ENCODE peak calls at places on chromosomes 2 and 18, in six cellular contexts. One of them, this sample, is unnamed.

GRCh38 chr2:216492951-216493685 is 5.5 kb upstream of the RPL37A start:
- DNase-seq in HCT116: no peak
- DNase-seq in HepG2: no peak
- DNase-seq in GM12878: no peak
- DNase-seq in Panc1: no peak
- DNase-seq in K562: no peak
- DNase-seq in this sample: no peak

GRCh38 chr2:33153008-33153407 is 206.3 kb downstream of the LTBP1 start:
- DNase-seq in HCT116: no peak
- DNase-seq in HepG2: no peak
- DNase-seq in GM12878: no peak
- DNase-seq in Panc1: no peak
- DNase-seq in K562: no peak
- DNase-seq in this sample: no peak

GRCh38 chr18:8654482-8655451 is 45.5 kb downstream of the RAB12 start:
- DNase-seq in HCT116: no peak
- DNase-seq in HepG2: no peak
- DNase-seq in GM12878: no peak
- DNase-seq in Panc1: no peak
- DNase-seq in K562: peak
- DNase-seq in this sample: peak

GRCh38 chr18:9775172-9775571 is 67.1 kb downstream of the RAB31 start:
- DNase-seq in HCT116: no peak
- DNase-seq in HepG2: no peak
- DNase-seq in GM12878: no peak
- DNase-seq in Panc1: no peak
- DNase-seq in K562: no peak
- DNase-seq in this sample: no peak

GRCh38 chr2:126911111-126911796 is 12.6 kb downstream of the TEX51 start:
- DNase-seq in HCT116: no peak
- DNase-seq in HepG2: no peak
- DNase-seq in GM12878: no peak
- DNase-seq in Panc1: no peak
- DNase-seq in K562: no peak
- DNase-seq in this sample: no peak

GRCh38 chr18:79863946-79864725 is 66.4 kb downstream of the KCNG2 start:
- DNase-seq in HCT116: no peak
- DNase-seq in HepG2: no peak
- DNase-seq in GM12878: no peak
- DNase-seq in Panc1: no peak
- DNase-seq in K562: no peak
- DNase-seq in this sample: no peak

GRCh38 chr2:101036562-101036961 is 34.5 kb downstream of the RPL31 start:
- DNase-seq in HCT116: no peak
- DNase-seq in HepG2: peak
- DNase-seq in GM12878: no peak
- DNase-seq in Panc1: no peak
- DNase-seq in K562: peak
- DNase-seq in this sample: peak

GRCh38 chr2:118723394-118723793 is 124.1 kb downstream of the EN1 start:
- DNase-seq in HCT116: no peak
- DNase-seq in HepG2: no peak
- DNase-seq in GM12878: no peak
- DNase-seq in Panc1: no peak
- DNase-seq in K562: no peak
- DNase-seq in this sample: no peak

GRCh38 chr18:8601277-8602032 is 7.8 kb upstream of the RAB12 start:
- DNase-seq in HCT116: no peak
- DNase-seq in HepG2: no peak
- DNase-seq in GM12878: peak
- DNase-seq in Panc1: no peak
- DNase-seq in K562: no peak
- DNase-seq in this sample: no peak

GRCh38 chr2:42229949-42230348 is 60.8 kb downstream of the EML4 start:
- DNase-seq in HCT116: no peak
- DNase-seq in HepG2: no peak
- DNase-seq in GM12878: no peak
- DNase-seq in Panc1: no peak
- DNase-seq in K562: no peak
- DNase-seq in this sample: no peak

GRCh38 chr18:61085751-61086150 is 247.5 kb upstream of the CDH20 start:
- DNase-seq in HCT116: no peak
- DNase-seq in HepG2: no peak
- DNase-seq in GM12878: no peak
- DNase-seq in Panc1: no peak
- DNase-seq in K562: no peak
- DNase-seq in this sample: no peak

GRCh38 chr2:232571026-232571474 is 20.6 kb downstream of the EIF4E2 start:
- DNase-seq in HCT116: no peak
- DNase-seq in HepG2: no peak
- DNase-seq in GM12878: no peak
- DNase-seq in Panc1: no peak
- DNase-seq in K562: no peak
- DNase-seq in this sample: no peak

GRCh38 chr18:49024408-49024807 is 73.6 kb upstream of the SMAD7 start:
- DNase-seq in HCT116: no peak
- DNase-seq in HepG2: no peak
- DNase-seq in GM12878: no peak
- DNase-seq in Panc1: no peak
- DNase-seq in K562: no peak
- DNase-seq in this sample: no peak

GRCh38 chr2:74515271-74516069 is 1.2 kb downstream of the TLX2 start:
- DNase-seq in HCT116: no peak
- DNase-seq in HepG2: no peak
- DNase-seq in GM12878: no peak
- DNase-seq in Panc1: no peak
- DNase-seq in K562: no peak
- DNase-seq in this sample: peak

GRCh38 chr2:57821085-57821484 is 225.5 kb upstream of the VRK2 start:
- DNase-seq in HCT116: no peak
- DNase-seq in HepG2: no peak
- DNase-seq in GM12878: no peak
- DNase-seq in Panc1: no peak
- DNase-seq in K562: no peak
- DNase-seq in this sample: no peak

GRCh38 chr2:218010838-218011616 is 8.2 kb upstream of the TNS1 start:
- DNase-seq in HCT116: no peak
- DNase-seq in HepG2: no peak
- DNase-seq in GM12878: no peak
- DNase-seq in Panc1: no peak
- DNase-seq in K562: no peak
- DNase-seq in this sample: peak

GRCh38 chr2:61220768-61221167 is 58.8 kb downstream of the C2orf74 start:
- DNase-seq in HCT116: no peak
- DNase-seq in HepG2: no peak
- DNase-seq in GM12878: no peak
- DNase-seq in Panc1: no peak
- DNase-seq in K562: no peak
- DNase-seq in this sample: no peak

GRCh38 chr2:150214626-150215025 is 272.8 kb downstream of the RND3 start:
- DNase-seq in HCT116: no peak
- DNase-seq in HepG2: peak
- DNase-seq in GM12878: no peak
- DNase-seq in Panc1: no peak
- DNase-seq in K562: no peak
- DNase-seq in this sample: no peak

GRCh38 chr2:149020432-149020851 is 18.1 kb upstream of the LYPD6B start:
- DNase-seq in HCT116: no peak
- DNase-seq in HepG2: peak
- DNase-seq in GM12878: peak
- DNase-seq in Panc1: no peak
- DNase-seq in K562: no peak
- DNase-seq in this sample: no peak
- TF ChIP-seq SIN3A in HCT116: no peak
- TF ChIP-seq SIN3A in HepG2: no peak
- TF ChIP-seq SIN3A in GM12878: no peak
- TF ChIP-seq SIN3A in Panc1: no peak
- TF ChIP-seq SIN3A in K562: no peak
- TF ChIP-seq SIN3A in this sample: no peak

DNA sequence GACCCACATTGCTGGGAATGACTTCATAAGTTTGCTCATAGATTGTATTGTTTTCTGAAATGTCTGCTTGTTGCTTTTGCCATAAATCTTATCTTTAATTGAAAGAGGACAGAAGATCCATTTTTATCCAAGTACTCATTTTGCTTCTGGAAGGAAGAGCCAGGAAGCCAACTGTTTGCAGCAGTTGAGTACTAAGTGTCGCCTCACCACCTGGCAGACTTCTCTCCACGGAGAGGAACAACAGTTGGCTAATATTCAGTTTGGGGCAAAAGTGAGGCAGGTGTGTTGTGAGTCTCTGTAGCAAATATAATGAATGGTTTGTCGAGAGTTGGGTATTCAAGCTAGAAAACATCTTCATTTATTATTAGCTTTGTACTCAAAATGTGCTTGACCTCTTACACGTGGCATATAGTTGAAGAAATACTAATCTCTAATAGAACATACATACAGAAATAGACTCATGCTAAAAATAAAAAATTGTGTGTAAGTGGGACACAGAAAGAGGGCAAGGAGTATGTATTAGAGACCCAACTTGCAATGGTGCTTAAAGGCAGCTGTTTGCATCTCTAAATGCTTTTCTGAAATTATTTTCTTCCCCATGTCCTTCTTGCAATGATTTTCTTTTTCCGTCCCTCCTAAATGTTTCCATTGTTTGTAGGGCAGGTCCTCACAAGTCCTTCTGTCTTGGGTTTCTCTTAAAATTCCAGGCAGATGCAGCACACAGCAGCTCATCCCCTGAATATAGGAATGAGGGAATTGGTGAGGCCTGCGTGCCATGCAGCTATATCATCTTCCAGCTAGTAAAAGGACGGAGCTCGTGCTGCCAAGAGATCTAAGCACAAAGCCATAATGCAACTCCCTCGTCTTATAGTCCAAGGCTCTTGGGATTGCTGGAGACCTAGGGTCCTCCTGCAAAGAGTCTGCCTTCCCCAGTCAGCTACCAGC is 44.8 kb upstream of the MAP3K20 start:
- DNase-seq in HCT116: no peak
- DNase-seq in HepG2: no peak
- DNase-seq in GM12878: no peak
- DNase-seq in Panc1: no peak
- DNase-seq in K562: no peak
- DNase-seq in this sample: no peak
- H3K27ac ChIP-seq in HCT116: no peak
- H3K27ac ChIP-seq in HepG2: no peak
- H3K27ac ChIP-seq in GM12878: no peak
- H3K27ac ChIP-seq in Panc1: peak
- H3K27ac ChIP-seq in K562: no peak
- H3K27ac ChIP-seq in this sample: no peak

GRCh38 chr2:234919711-234920110 is 32.1 kb upstream of the SH3BP4 start:
- DNase-seq in HCT116: no peak
- DNase-seq in HepG2: no peak
- DNase-seq in GM12878: no peak
- DNase-seq in Panc1: no peak
- DNase-seq in K562: no peak
- DNase-seq in this sample: no peak
- TF ChIP-seq REST in HCT116: no peak
- TF ChIP-seq REST in HepG2: no peak
- TF ChIP-seq REST in GM12878: no peak
- TF ChIP-seq REST in Panc1: no peak
- TF ChIP-seq REST in K562: no peak
- TF ChIP-seq REST in this sample: no peak

DNA sequence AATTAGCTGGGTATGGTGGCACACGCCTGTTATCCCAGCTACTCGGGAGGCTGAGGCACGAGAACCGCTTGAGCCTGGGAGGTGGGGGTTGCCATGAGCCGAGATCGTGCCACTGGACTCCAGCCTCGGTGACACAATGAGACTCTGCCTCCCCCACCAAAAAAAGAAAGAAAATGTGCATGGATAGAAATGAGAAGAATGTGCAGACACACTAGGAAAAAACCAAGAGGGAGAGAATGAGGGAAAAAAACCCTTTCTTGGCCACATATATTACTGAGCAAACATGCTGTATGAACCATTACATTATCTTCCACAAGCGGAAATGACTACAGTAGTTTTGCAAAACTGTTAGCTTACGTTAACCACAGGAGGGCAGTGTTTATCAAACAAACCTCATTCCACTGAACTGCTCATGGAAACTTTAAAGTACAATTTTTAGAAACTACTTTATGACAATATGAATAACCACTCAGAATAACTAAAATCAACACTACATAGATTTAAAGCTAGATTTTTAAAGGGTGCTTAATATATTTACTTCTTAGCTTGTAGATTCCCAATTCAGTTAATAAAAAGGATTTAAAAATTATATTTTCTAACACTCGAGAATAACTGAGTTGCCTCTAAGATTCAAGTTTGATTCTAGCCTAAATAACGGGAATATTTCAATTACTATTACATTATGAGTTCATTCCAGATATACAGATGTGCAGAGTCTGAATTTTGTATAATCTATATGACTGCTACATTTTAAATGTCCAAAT is 26.4 kb downstream of the ASXL2 start:
- DNase-seq in HCT116: peak
- DNase-seq in HepG2: peak
- DNase-seq in GM12878: peak
- DNase-seq in Panc1: peak
- DNase-seq in K562: peak
- DNase-seq in this sample: peak
- TF ChIP-seq SIN3A in HCT116: no peak
- TF ChIP-seq SIN3A in HepG2: no peak
- TF ChIP-seq SIN3A in GM12878: no peak
- TF ChIP-seq SIN3A in Panc1: no peak
- TF ChIP-seq SIN3A in K562: no peak
- TF ChIP-seq SIN3A in this sample: no peak

GRCh38 chr2:9654429-9655100 is 23.8 kb upstream of the YWHAQ start:
- DNase-seq in HCT116: no peak
- DNase-seq in HepG2: no peak
- DNase-seq in GM12878: no peak
- DNase-seq in Panc1: no peak
- DNase-seq in K562: no peak
- DNase-seq in this sample: no peak
- H3K27ac ChIP-seq in HCT116: no peak
- H3K27ac ChIP-seq in HepG2: no peak
- H3K27ac ChIP-seq in GM12878: no peak
- H3K27ac ChIP-seq in Panc1: peak
- H3K27ac ChIP-seq in K562: no peak
- H3K27ac ChIP-seq in this sample: peak

DNA sequence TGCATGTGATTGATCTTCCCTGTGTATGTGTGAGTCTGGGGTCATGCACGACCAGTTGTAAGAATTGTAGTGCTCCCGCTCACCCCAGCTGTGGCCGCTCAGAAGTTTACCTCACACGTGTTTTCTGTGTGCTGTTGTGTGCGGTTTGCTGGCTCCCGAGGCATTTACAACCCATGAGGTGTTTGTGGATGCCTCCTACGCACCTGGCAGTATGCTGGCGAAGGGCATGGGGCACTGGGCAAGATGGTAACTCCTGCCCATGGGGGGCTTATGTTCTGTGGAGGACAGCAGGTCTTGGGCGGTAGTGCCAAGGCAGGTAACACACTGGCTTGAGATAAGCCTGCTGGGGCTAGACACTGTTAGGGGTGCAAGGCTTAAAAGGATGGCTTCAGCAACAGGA is 102.6 kb upstream of the HS6ST1 start:
- DNase-seq in HCT116: no peak
- DNase-seq in HepG2: no peak
- DNase-seq in GM12878: no peak
- DNase-seq in Panc1: no peak
- DNase-seq in K562: no peak
- DNase-seq in this sample: no peak
- TF ChIP-seq REST in HCT116: no peak
- TF ChIP-seq REST in HepG2: no peak
- TF ChIP-seq REST in GM12878: no peak
- TF ChIP-seq REST in Panc1: no peak
- TF ChIP-seq REST in K562: no peak
- TF ChIP-seq REST in this sample: no peak